ENCODE peak calls at places on chromosomes 1 and 21, in four cellular contexts. I is mesenchymal stem cell, S is neuronal stem cell, E is H1. R is an unnamed sample.
A peak's percentile ranks its signal among the peaks of the same experiment; 100 is the strongest.

GRCh38 chr1:226888816-226889215 is 18.4 kb downstream of the PSEN2 start:
- DNase-seq in I (no peak), S (no peak), E (no peak), R (no peak)

GRCh38 chr1:55860816-55861519 is 645.8 kb upstream of the USP24 start:
- DNase-seq in I (no peak), S (no peak), E (peak; percentile 51), R (no peak)

GRCh38 chr1:222106369-222106768 is 364.5 kb upstream of the DUSP10 start:
- DNase-seq in I (no peak), S (no peak), E (no peak), R (no peak)

GRCh38 chr1:57034713-57035112 is 68.9 kb upstream of the C8B start:
- DNase-seq in I (no peak), S (no peak), E (no peak), R (no peak)

GRCh38 chr1:6685381-6685780 is 16.2 kb downstream of the DNAJC11 start:
- DNase-seq in I (no peak), S (no peak), E (no peak), R (no peak)

GRCh38 chr1:107572674-107573205 is 392.2 kb downstream of the VAV3 start:
- DNase-seq in I (no peak), S (no peak), E (no peak), R (peak; percentile 56)

GRCh38 chr1:3101127-3101939 is 32.3 kb downstream of the PRDM16 start:
- DNase-seq in I (no peak), S (peak; percentile 80), E (no peak), R (no peak)

GRCh38 chr1:230867119-230867902 is 1.0 kb downstream of the C1orf198 start:
- DNase-seq in I (peak; percentile 47), S (no peak), E (no peak), R (peak; percentile 25)

GRCh38 chr1:187509091-187509490 is 680.3 kb downstream of the PLA2G4A start:
- DNase-seq in I (peak; percentile 14), S (no peak), E (no peak), R (no peak)

GRCh38 chr1:238681021-238681420 is 705.3 kb upstream of the CHRM3 start:
- DNase-seq in I (peak; percentile 35), S (no peak), E (no peak), R (no peak)

GRCh38 chr1:205985330-205986005 is 17.7 kb downstream of the RAB7B start:
- DNase-seq in I (no peak), S (no peak), E (no peak), R (no peak)

GRCh38 chr21:42622284-42622683 is 31.1 kb upstream of the PDE9A start:
- DNase-seq in I (no peak), S (no peak), E (no peak), R (no peak)

GRCh38 chr1:37177230-37177864 is 143.0 kb upstream of the GRIK3 start:
- DNase-seq in I (no peak), S (no peak), E (peak; percentile 79), R (peak; percentile 14)

GRCh38 chr1:218123968-218124367 is 161.1 kb upstream of the RRP15 start:
- DNase-seq in I (no peak), S (no peak), E (peak; percentile 54), R (no peak)

GRCh38 chr1:244964112-244964971 is 100.0 kb upstream of the HNRNPU start:
- DNase-seq in I (peak; percentile 90), S (peak; percentile 9), E (no peak), R (peak; percentile 90)

GRCh38 chr21:45516671-45517151 is 25.5 kb downstream of the SLC19A1 start:
- DNase-seq in I (no peak), S (no peak), E (no peak), R (no peak)

GRCh38 chr21:41589620-41590175 is 81.7 kb upstream of the TMPRSS2 start:
- DNase-seq in I (no peak), S (no peak), E (no peak), R (no peak)

GRCh38 chr1:26537951-26538352 is 8.4 kb downstream of the RPS6KA1 start:
- DNase-seq in I (peak; percentile 56), S (no peak), E (peak; percentile 50), R (no peak)

GRCh38 chr1:220915954-220916353 is 36.7 kb downstream of the HLX start:
- DNase-seq in I (no peak), S (no peak), E (no peak), R (no peak)

GRCh38 chr1:27349784-27350672 is 8.2 kb downstream of the SYTL1 start:
- DNase-seq in I (peak; percentile 68), S (peak; percentile 60), E (peak; percentile 83), R (peak; percentile 50)

GRCh38 chr1:7669559-7670208 is 101.4 kb upstream of the VAMP3 start:
- DNase-seq in I (peak; percentile 43), S (no peak), E (peak; percentile 93), R (no peak)

GRCh38 chr1:10557714-10558113 is 83.0 kb downstream of the PEX14 start:
- DNase-seq in I (no peak), S (no peak), E (no peak), R (no peak)

GRCh38 chr1:10555635-10556429 is 81.1 kb downstream of the PEX14 start:
- DNase-seq in I (no peak), S (no peak), E (peak; percentile 62), R (peak; percentile 95)

GRCh38 chr1:10553124-10553523 is 78.4 kb downstream of the PEX14 start:
- DNase-seq in I (no peak), S (no peak), E (peak; percentile 43), R (no peak)

GRCh38 chr1:10559386-10559785 is 84.6 kb downstream of the PEX14 start:
- DNase-seq in I (no peak), S (no peak), E (no peak), R (no peak)

GRCh38 chr1:10556430-10557005 is 81.8 kb downstream of the PEX14 start:
- DNase-seq in I (no peak), S (no peak), E (no peak), R (peak; percentile 14)
- H3K4me3 ChIP-seq in I (no peak overlapping the region), S (no peak overlapping the region), E (no peak overlapping the region), R (no peak overlapping the region)

DNA sequence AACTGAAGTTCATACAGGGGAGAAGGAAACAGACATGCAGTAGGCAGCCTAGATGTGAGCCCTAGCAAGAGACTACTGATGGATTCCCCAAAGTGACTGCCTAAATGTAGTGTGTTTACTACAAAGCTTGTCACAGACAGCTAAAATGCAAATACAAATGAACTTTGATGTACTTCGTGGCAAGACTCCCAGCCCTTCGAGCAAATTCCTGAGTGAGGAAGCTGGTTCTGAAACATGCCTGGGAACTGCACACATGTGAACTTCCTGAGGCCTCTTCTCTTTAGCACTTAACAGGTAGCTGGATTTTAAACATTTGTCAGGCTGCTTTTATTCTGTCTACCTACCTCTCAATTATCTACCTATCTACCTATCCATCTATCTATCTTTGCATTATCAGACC is 6.7 kb upstream of the IRF2BP2 start:
- DNase-seq in I (no peak), S (no peak), E (no peak), R (no peak)
- H2BK12ac ChIP-seq in I (peak overlapping the region; percentile 43), S (no peak overlapping the region), E (peak overlapping the region; percentile 81), R (peak overlapping the region; percentile 93)

GRCh38 chr1:156641761-156642264 is at the start of gene BCAN:
- DNase-seq in I (peak; percentile 45), S (no peak), E (peak; percentile 80), R (peak; percentile 13)
- H3K4me3 ChIP-seq in I (peak within 1 kb of the TSS; percentile 29), S (peak within 1 kb of the TSS; percentile 74), E (peak within 1 kb of the TSS; percentile 52), R (no peak within 1 kb of the TSS)

GRCh38 chr1:147527941-147528936 is 13.1 kb upstream of the BCL9 start:
- DNase-seq in I (no peak), S (no peak), E (no peak), R (no peak)
- H2BK12ac ChIP-seq in I (no peak overlapping the region), S (no peak overlapping the region), E (no peak overlapping the region), R (no peak overlapping the region)

GRCh38 chr1:15668089-15668754 is 15.9 kb upstream of the PLEKHM2 start:
- DNase-seq in I (no peak), S (no peak), E (no peak), R (no peak)
- H3K4me3 ChIP-seq in I (no peak overlapping the region), S (no peak overlapping the region), E (no peak overlapping the region), R (no peak overlapping the region)